ENCODE peak calls at places on chromosomes 16 and 17, in four cellular contexts. G is ascending aorta; P is psoas muscle; F is CD8-positive, alpha-beta T cell. W is an unnamed sample.

GRCh38 chr17:66348605-66349165 is 46.3 kb downstream of the PRKCA start:
- DNase-seq in G (no peak), F (no peak), P (no peak), W (no peak)

GRCh38 chr16:71344315-71344905 is 14.1 kb upstream of the CALB2 start:
- DNase-seq in G (no peak), P (no peak), F (no peak), W (no peak)

GRCh38 chr16:23702951-23703350 is 10.1 kb downstream of the ERN2 start:
- DNase-seq in G (no peak), F (no peak), P (no peak), W (no peak)

GRCh38 chr17:53626286-53626685 is 196.4 kb upstream of the KIF2B start:
- DNase-seq in F (no peak), P (no peak), G (no peak), W (no peak)

GRCh38 chr16:67528222-67528869 is at the start of gene RIPOR1:
- DNase-seq in G (no peak), F (peak), P (peak), W (peak)

GRCh38 chr17:49581645-49581992 is 5.9 kb downstream of the NXPH3 start:
- DNase-seq in F (no peak), G (no peak), P (peak), W (no peak)

GRCh38 chr16:68640972-68641371 is 4.1 kb upstream of the CDH3 start:
- DNase-seq in F (no peak), P (no peak), G (no peak), W (no peak)

GRCh38 chr16:5025171-5025632 is 8.5 kb downstream of the NAGPA start:
- DNase-seq in F (no peak), G (no peak), P (no peak), W (peak)

GRCh38 chr16:53433930-53434435 is 288 bp upstream of the RBL2 start:
- DNase-seq in P (no peak), G (no peak), F (peak), W (no peak)

GRCh38 chr17:28204751-28205150 is 114.2 kb upstream of the TMEM97 start:
- DNase-seq in F (no peak), P (no peak), G (no peak), W (no peak)

GRCh38 chr17:76865174-76865573 is 3.0 kb upstream of the MGAT5B start:
- DNase-seq in G (no peak), P (no peak), F (no peak), W (no peak)

GRCh38 chr16:86869288-86870022 is 291.1 kb downstream of the FOXL1 start:
- DNase-seq in F (no peak), G (no peak), P (no peak), W (no peak)

GRCh38 chr17:19270951-19271611 is 33.9 kb downstream of the EPN2 start:
- DNase-seq in P (no peak), G (no peak), F (no peak), W (peak)

GRCh38 chr16:73228649-73229048 is 180.7 kb upstream of the ZFHX3 start:
- DNase-seq in P (no peak), F (no peak), G (no peak), W (no peak)

GRCh38 chr16:78882751-78883150 is 717.8 kb downstream of the MAF start:
- DNase-seq in G (no peak), P (no peak), F (no peak), W (no peak)

GRCh38 chr16:8194795-8195194 is 395.5 kb downstream of the TMEM114 start:
- DNase-seq in P (no peak), G (no peak), F (no peak), W (no peak)

GRCh38 chr16:89020068-89020924 is 43.3 kb upstream of the CBFA2T3 start:
- DNase-seq in F (no peak), P (no peak), G (no peak), W (peak)

GRCh38 chr16:75658175-75658574 is 10.6 kb downstream of the TERF2IP start:
- DNase-seq in F (no peak), G (no peak), P (no peak), W (no peak)

GRCh38 chr16:53865492-53865863 is 161.5 kb downstream of the FTO start:
- DNase-seq in P (no peak), G (no peak), F (no peak), W (no peak)

GRCh38 chr17:10798910-10799309 is 5.0 kb downstream of the TMEM238L start:
- DNase-seq in P (no peak), G (no peak), F (no peak), W (no peak)

GRCh38 chr17:39920218-39921210 is 2.1 kb upstream of the GSDMB start:
- DNase-seq in F (peak), G (no peak), P (no peak), W (no peak)

GRCh38 chr17:46984341-46984740 is 5.3 kb upstream of the RPRML start:
- DNase-seq in F (no peak), G (no peak), P (peak), W (peak)

GRCh38 chr17:50172130-50172529 is 6.3 kb downstream of the SGCA start:
- DNase-seq in F (no peak), G (no peak), P (peak), W (no peak)

GRCh38 chr16:15507959-15508336 is 73.6 kb downstream of the BMERB1 start:
- DNase-seq in F (no peak), P (no peak), G (no peak), W (no peak)

GRCh38 chr16:88012360-88012759 is 61.1 kb downstream of the BANP start:
- DNase-seq in F (no peak), P (no peak), G (no peak), W (no peak)

GRCh38 chr16:80824623-80825364 is 20.4 kb upstream of the CDYL2 start:
- DNase-seq in G (no peak), F (no peak), P (no peak), W (no peak)

GRCh38 chr16:15518412-15519351 is 84.3 kb downstream of the BMERB1 start:
- DNase-seq in P (peak), F (no peak), G (no peak), W (peak)

GRCh38 chr17:77042688-77043330 is 98.0 kb upstream of the SEC14L1 start:
- DNase-seq in F (no peak), G (no peak), P (no peak), W (no peak)

GRCh38 chr17:81563861-81564586 is 11.9 kb upstream of the FAAP100 start:
- DNase-seq in F (no peak), G (no peak), P (no peak), W (no peak)

GRCh38 chr16:66930189-66930588 is 4.0 kb downstream of the CIAO2B start:
- DNase-seq in G (no peak), F (no peak), P (peak), W (no peak)

GRCh38 chr16:19625039-19625438 is 69.5 kb downstream of the VPS35L start:
- DNase-seq in P (no peak), F (no peak), G (no peak), W (no peak)

GRCh38 chr17:55587608-55588139 is 76.4 kb upstream of the SMIM36 start:
- DNase-seq in G (no peak), F (no peak), P (no peak), W (peak)

GRCh38 chr16:20359997-20360396 is 7.5 kb upstream of the UMOD start:
- DNase-seq in F (no peak), P (no peak), G (no peak), W (no peak)

GRCh38 chr16:21656795-21657768 is 4.7 kb upstream of the IGSF6 start:
- DNase-seq in F (peak), P (no peak), G (no peak), W (no peak)

GRCh38 chr17:40530988-40531971 is 29.9 kb upstream of the TNS4 start:
- DNase-seq in P (no peak), F (peak), G (no peak), W (no peak)

GRCh38 chr16:54926166-54926838 is 4.4 kb upstream of the IRX5 start:
- DNase-seq in G (no peak), P (no peak), F (no peak), W (no peak)

GRCh38 chr16:28288117-28288516 is 4.2 kb upstream of the SBK1 start:
- DNase-seq in F (no peak), G (no peak), P (peak), W (no peak)

GRCh38 chr17:45296003-45296832 is 20.6 kb downstream of the MAP3K14 start:
- DNase-seq in P (no peak), F (no peak), G (no peak), W (peak)

DNA sequence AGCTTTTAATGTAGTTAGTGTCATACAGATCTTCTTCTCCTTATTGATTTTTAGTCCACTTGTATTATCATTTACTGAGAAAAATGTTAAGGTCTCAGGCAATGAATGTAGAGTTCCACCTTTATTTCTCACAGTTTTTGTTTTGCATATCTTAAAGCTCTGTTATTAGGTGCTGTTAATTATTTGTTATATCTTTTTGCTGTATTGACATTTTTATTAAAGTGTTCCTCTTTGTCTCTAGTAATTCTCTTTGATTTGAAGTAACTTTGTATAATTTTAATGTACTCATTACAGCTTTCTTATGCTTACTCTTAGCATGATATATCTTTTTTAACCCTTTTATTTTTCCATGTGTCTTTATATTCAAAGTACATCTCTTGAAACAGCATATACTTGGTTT is 22.4 kb upstream of the USP43 start:
- DNase-seq in F (no peak), P (no peak), G (no peak), W (no peak)
- H3K27ac ChIP-seq in F (no peak), P (no peak), G (no peak), W (no peak)

GRCh38 chr17:73203135-73203787 is 10.4 kb downstream of the COG1 start:
- DNase-seq in G (no peak), F (no peak), P (no peak), W (no peak)

GRCh38 chr17:73200476-73200875 is 7.6 kb downstream of the COG1 start:
- DNase-seq in G (no peak), F (no peak), P (no peak), W (no peak)

GRCh38 chr17:73199751-73200317 is 7.0 kb downstream of the COG1 start:
- DNase-seq in P (no peak), F (no peak), G (no peak), W (no peak)

GRCh38 chr17:73203788-73204479 is 11.1 kb downstream of the COG1 start:
- DNase-seq in F (peak), P (no peak), G (no peak), W (no peak)

DNA sequence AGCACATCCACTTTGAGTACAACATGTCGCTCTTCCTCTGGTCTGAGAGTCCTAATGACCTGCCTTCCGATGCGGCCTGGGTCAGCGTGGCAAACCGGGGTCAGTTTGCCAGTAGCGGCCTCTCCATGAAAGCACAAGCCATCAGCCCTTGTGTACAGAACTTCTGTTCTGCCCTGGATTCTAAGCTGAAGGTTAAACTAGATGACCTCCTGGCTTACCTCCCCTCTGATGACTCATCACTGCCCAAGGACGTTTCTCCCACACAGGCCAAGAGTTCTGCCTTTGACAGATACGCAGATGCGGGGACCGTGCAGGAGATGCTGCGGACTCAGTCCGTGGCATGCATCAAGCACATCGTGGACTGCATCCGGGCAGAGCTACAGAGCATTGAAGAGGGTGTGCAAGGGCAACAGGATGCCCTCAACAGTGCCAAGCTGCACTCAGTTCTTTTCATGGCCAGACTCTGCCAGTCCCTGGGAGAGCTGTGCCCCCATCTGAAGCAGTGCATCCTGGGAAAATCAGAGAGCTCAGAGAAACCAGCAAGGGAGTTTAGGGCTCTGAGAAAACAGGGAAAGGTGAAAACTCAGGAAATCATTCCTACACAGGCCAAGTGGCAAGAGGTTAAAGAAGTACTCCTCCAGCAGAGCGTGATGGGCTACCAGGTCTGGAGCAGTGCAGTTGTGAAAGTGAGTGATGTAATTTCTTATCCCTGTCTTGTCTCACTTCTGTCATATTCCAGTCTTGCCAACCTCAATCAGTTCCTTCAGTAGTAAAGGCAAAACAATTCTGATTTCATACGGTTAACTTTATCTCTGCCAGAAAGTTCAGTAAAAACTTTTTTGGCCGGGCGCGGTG is 8.6 kb downstream of the COG1 start:
- DNase-seq in P (no peak), F (no peak), G (no peak), W (no peak)
- H3K27ac ChIP-seq in P (no peak), F (no peak), G (no peak), W (peak)

GRCh38 chr17:17191961-17192381 is 14.2 kb downstream of the PLD6 start:
- DNase-seq in F (no peak), G (no peak), P (no peak), W (no peak)
- H3K27ac ChIP-seq in F (no peak), G (peak), P (peak), W (peak)

GRCh38 chr16:11583889-11584565 is 2.7 kb downstream of the LITAF start:
- DNase-seq in P (peak), F (no peak), G (no peak), W (peak)
- H3K27ac ChIP-seq in P (peak), F (peak), G (peak), W (peak)

DNA sequence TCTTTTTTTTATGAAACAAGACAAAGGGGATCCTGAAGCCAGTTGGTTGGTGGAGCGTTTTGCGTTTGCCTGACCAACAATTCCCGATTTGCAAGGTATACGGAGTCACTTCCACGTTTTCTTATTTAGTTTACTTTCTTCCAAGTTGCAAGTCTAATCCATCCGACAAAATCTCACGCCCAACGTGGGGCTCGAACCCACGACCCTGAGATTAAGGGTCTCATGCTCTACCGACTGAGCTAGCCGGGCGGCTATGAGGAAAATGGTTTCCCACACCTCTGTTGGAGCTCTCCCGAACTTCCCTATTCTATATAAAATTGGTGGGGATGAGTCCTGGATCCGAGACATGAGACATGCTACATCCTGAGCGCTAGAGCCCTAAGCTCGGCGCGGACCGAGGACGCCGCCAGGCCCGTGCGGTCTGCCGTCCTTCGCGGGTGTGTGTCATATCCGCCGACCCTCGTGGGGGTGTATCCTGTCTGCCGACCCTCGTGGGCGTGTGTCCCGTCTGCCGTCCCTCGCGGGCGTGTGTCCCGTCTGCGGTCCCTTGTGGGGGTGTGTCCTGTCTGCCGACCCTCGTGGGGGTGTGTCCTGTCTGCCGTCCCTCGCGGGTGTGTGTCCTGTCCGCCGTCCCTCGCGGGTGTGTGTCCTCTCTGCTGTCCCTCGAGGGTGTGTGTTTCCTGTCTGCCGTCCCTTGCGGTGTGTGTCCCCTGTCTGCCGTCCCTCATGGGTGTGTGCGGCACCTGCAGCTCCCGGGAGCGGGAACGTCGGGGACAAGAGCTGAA is 22.6 kb downstream of the ZNF213 start:
- DNase-seq in F (peak), G (no peak), P (peak), W (peak)
- H3K27ac ChIP-seq in F (peak), G (peak), P (peak), W (peak)

GRCh38 chr17:51611585-51611984 is 351.2 kb downstream of the UTP18 start:
- DNase-seq in P (no peak), F (no peak), G (no peak), W (no peak)
- H3K27ac ChIP-seq in P (no peak), F (no peak), G (no peak), W (peak)

GRCh38 chr17:75488693-75489510 is 26.4 kb downstream of the CASKIN2 start:
- DNase-seq in G (no peak), P (peak), F (no peak), W (no peak)

GRCh38 chr17:75485688-75486087 is 29.3 kb downstream of the TMEM94 start:
- DNase-seq in P (peak), F (no peak), G (no peak), W (no peak)

GRCh38 chr17:75486151-75486550 is 29.2 kb downstream of the CASKIN2 start:
- DNase-seq in G (no peak), F (no peak), P (no peak), W (no peak)

GRCh38 chr17:75486951-75487350 is 28.4 kb downstream of the CASKIN2 start:
- DNase-seq in G (no peak), F (no peak), P (no peak), W (no peak)

DNA sequence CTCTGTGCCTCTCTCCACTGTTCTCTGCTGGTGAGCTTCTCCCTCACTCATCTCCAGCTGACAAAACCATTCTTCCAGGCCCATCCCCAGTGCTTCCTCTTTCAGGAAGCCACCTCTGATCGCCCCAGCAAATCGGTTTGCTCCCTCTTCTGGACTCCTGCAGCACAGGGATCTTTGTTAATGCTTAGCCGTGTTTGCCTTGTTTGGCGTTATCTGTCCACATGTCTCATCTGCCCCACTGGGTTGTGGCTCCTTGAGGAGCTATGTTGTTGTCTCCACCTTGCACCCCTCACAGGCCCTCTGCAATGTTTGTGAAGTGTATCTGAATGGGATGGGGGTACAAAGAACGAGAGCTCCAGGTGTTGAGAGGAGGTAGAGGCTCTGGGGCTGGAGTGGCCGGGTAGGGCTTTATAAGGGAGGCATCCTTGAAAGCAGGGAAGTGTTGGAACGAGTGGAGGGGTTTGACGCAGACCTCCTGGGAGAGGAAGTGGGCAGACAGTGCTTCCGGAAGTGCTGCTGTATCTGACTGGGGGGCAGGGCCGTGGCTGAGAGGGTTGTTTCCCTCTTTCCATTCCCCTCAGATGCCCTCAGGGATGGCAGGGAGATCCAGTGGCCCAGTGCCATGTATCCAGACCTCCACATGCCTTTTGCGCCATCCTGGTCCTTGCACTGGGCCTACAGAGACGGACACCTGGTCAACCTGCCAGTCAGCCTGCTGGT is 27.8 kb downstream of the CASKIN2 start:
- DNase-seq in P (peak), F (peak), G (no peak), W (no peak)
- H3K27ac ChIP-seq in P (peak), F (peak), G (peak), W (peak)

GRCh38 chr17:38451840-38452529 is 23.7 kb downstream of the ARHGAP23 start:
- DNase-seq in G (no peak), P (no peak), F (no peak), W (no peak)

GRCh38 chr17:38451030-38451839 is 23.0 kb downstream of the ARHGAP23 start:
- DNase-seq in F (no peak), P (no peak), G (no peak), W (peak)

GRCh38 chr17:38453951-38454421 is 25.7 kb downstream of the ARHGAP23 start:
- DNase-seq in G (no peak), F (no peak), P (no peak), W (no peak)

GRCh38 chr17:38454528-38454927 is 26.3 kb downstream of the ARHGAP23 start:
- DNase-seq in P (peak), G (peak), F (no peak), W (peak)

GRCh38 chr17:38452719-38453118 is 24.5 kb downstream of the ARHGAP23 start:
- DNase-seq in F (no peak), G (no peak), P (no peak), W (no peak)
- H3K27ac ChIP-seq in F (no peak), G (peak), P (no peak), W (peak)

DNA sequence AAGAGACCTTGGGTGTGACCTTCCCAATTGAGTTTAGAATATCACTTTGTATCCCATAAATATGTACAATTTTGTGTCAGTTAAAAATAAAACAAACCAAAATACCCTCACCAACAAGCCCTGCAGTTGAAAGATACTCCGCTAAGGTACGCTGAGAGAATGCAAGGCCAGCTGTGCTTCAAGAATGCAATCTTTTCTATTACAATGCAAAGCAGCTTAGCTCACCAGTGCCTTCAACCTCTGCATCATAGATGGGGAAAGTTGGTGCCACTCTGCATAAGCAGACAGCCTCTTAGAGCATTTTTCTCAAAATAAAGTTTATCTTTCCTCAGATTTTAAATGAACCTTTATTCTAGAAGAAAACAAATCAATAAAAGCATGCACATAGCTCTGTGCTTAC is 139.8 kb upstream of the SALL1 start:
- DNase-seq in F (no peak), G (no peak), P (no peak), W (no peak)
- H3K27ac ChIP-seq in F (no peak), G (no peak), P (no peak), W (no peak)

W was measured in left ventricle myocardium inferior.